ENCODE peak calls at places on chromosomes 13 and 19, in five cellular contexts. Y is body of pancreas; S is heart right ventricle; Z is endodermal cell; M is CD8-positive, alpha-beta memory T cell. T is an unnamed sample. For H3K9me3, the result is how much of the 10 kb centered on the place peaks cover.

GRCh38 chr19:8261881-8262280 is 46.3 kb downstream of the CD320 start:
- DNase-seq in Y (no peak), S (no peak), Z (no peak), M (no peak), T (no peak)

GRCh38 chr13:107251321-107251720 is 683.4 kb upstream of the ARGLU1 start:
- DNase-seq in Y (no peak), S (no peak), Z (no peak), M (no peak), T (no peak)

GRCh38 chr13:106432636-106433035 is 102.8 kb downstream of the EFNB2 start:
- DNase-seq in Y (no peak), S (no peak), Z (no peak), M (no peak), T (no peak)

GRCh38 chr13:80341771-80342271 is 895 bp upstream of the SPRY2 start:
- DNase-seq in Y (peak), S (peak), Z (peak), M (peak), T (peak)

GRCh38 chr13:107993239-107993948 is 221.9 kb downstream of the LIG4 start:
- DNase-seq in Y (no peak), S (no peak), Z (no peak), M (no peak), T (no peak)

GRCh38 chr19:54418030-54418929 is 3.0 kb downstream of the TTYH1 start:
- DNase-seq in Y (no peak), S (no peak), Z (peak), M (no peak), T (no peak)

GRCh38 chr13:101817898-101818297 is 365.4 kb downstream of the ITGBL1 start:
- DNase-seq in Y (no peak), S (no peak), Z (no peak), M (no peak), T (no peak)

GRCh38 chr13:43805071-43805468 is 18.3 kb upstream of the ENOX1 start:
- DNase-seq in Y (no peak), S (no peak), Z (peak), M (no peak), T (no peak)

GRCh38 chr13:46604226-46604968 is 51.4 kb downstream of the LRCH1 start:
- DNase-seq in Y (no peak), S (no peak), Z (no peak), M (no peak), T (no peak)

GRCh38 chr13:97223711-97224461 is 1.8 kb downstream of the MBNL2 start:
- DNase-seq in Y (peak), S (peak), Z (peak), M (no peak), T (peak)

GRCh38 chr13:35763805-35764170 is 287.3 kb upstream of the MAB21L1 start:
- DNase-seq in Y (no peak), S (no peak), Z (no peak), M (no peak), T (no peak)

GRCh38 chr13:110361365-110361911 is 54.4 kb downstream of the COL4A2 start:
- DNase-seq in Y (peak), S (peak), Z (no peak), M (no peak), T (no peak)

GRCh38 chr13:105410602-105411001 is 1124.9 kb downstream of the EFNB2 start:
- DNase-seq in Y (peak), S (peak), Z (peak), M (no peak), T (peak)

GRCh38 chr13:46119883-46120614 is 15.2 kb upstream of the CPB2 start:
- DNase-seq in Y (peak), S (no peak), Z (peak), M (no peak), T (peak)

GRCh38 chr19:9962623-9963290 is 26.4 kb upstream of the OLFM2 start:
- DNase-seq in Y (no peak), S (no peak), Z (peak), M (no peak), T (no peak)

GRCh38 chr19:13610042-13610691 is 103.9 kb upstream of the CACNA1A start:
- DNase-seq in Y (peak), S (no peak), Z (peak), M (no peak), T (no peak)

GRCh38 chr19:39677931-39678889 is 22.5 kb downstream of the LGALS16 start:
- DNase-seq in Y (peak), S (no peak), Z (no peak), M (no peak), T (peak)

GRCh38 chr19:3618144-3618810 is 8.3 kb downstream of the CACTIN start:
- DNase-seq in Y (peak), S (peak), Z (peak), M (peak), T (no peak)

GRCh38 chr19:46495789-46496099 is at the start of gene PNMA8B:
- DNase-seq in Y (peak), S (peak), Z (peak), M (no peak), T (no peak)

GRCh38 chr19:21841081-21841783 is 5.2 kb upstream of the ZNF43 start:
- DNase-seq in Y (no peak), S (no peak), Z (no peak), M (no peak), T (no peak)

GRCh38 chr19:13404236-13404635 is 102.0 kb downstream of the CACNA1A start:
- DNase-seq in Y (peak), S (no peak), Z (no peak), M (no peak), T (no peak)

GRCh38 chr19:48964205-48965032 is 690 bp upstream of the FTL start:
- DNase-seq in Y (peak), S (no peak), Z (no peak), M (no peak), T (no peak)

GRCh38 chr13:50129923-50130685 is 114.9 kb downstream of the KCNRG start:
- DNase-seq in Y (peak), S (peak), Z (peak), M (peak), T (no peak)

GRCh38 chr19:19955208-19955607 is 54.5 kb downstream of the ZNF93 start:
- DNase-seq in Y (no peak), S (no peak), Z (no peak), M (no peak), T (no peak)

GRCh38 chr19:46394398-46394797 is 19.0 kb downstream of the CCDC8 start:
- DNase-seq in Y (no peak), S (no peak), Z (peak), M (no peak), T (no peak)

GRCh38 chr13:112738606-112739005 is 48.8 kb downstream of the ATP11A start:
- DNase-seq in Y (no peak), S (no peak), Z (no peak), M (no peak), T (no peak)

GRCh38 chr13:40471911-40472310 is 194.5 kb downstream of the FOXO1 start:
- DNase-seq in Y (no peak), S (no peak), Z (no peak), M (no peak), T (no peak)

GRCh38 chr13:45068036-45069001 is 52.0 kb upstream of the GTF2F2 start:
- DNase-seq in Y (no peak), S (no peak), Z (no peak), M (no peak), T (no peak)

GRCh38 chr13:64239372-64239771 is 2823.7 kb upstream of the PCDH20 start:
- DNase-seq in Y (no peak), S (no peak), Z (no peak), M (no peak), T (no peak)

GRCh38 chr19:35351441-35352176 is 3.9 kb downstream of the FFAR1 start:
- DNase-seq in Y (no peak), S (no peak), Z (peak), M (no peak), T (no peak)

GRCh38 chr19:33220735-33221134 is 4.9 kb downstream of the SLC7A10 start:
- DNase-seq in Y (no peak), S (no peak), Z (no peak), M (no peak), T (no peak)

GRCh38 chr19:805600-806550 is 8.6 kb downstream of the PTBP1 start:
- DNase-seq in Y (peak), S (no peak), Z (peak), M (no peak), T (no peak)

GRCh38 chr13:29923554-29924481 is 73.4 kb upstream of the UBL3 start:
- DNase-seq in Y (peak), S (peak), Z (peak), M (peak), T (peak)

GRCh38 chr19:44476559-44477408 is 23.5 kb downstream of the ZNF180 start:
- DNase-seq in Y (no peak), S (no peak), Z (no peak), M (peak), T (no peak)

GRCh38 chr13:19305434-19305833 is 123.8 kb upstream of the TUBA3C start:
- DNase-seq in Y (no peak), S (no peak), Z (no peak), M (no peak), T (no peak)
- H3K9me3 ChIP-seq in Y (under half), S (under half), Z (half or more), M (under half), T (under half)

DNA sequence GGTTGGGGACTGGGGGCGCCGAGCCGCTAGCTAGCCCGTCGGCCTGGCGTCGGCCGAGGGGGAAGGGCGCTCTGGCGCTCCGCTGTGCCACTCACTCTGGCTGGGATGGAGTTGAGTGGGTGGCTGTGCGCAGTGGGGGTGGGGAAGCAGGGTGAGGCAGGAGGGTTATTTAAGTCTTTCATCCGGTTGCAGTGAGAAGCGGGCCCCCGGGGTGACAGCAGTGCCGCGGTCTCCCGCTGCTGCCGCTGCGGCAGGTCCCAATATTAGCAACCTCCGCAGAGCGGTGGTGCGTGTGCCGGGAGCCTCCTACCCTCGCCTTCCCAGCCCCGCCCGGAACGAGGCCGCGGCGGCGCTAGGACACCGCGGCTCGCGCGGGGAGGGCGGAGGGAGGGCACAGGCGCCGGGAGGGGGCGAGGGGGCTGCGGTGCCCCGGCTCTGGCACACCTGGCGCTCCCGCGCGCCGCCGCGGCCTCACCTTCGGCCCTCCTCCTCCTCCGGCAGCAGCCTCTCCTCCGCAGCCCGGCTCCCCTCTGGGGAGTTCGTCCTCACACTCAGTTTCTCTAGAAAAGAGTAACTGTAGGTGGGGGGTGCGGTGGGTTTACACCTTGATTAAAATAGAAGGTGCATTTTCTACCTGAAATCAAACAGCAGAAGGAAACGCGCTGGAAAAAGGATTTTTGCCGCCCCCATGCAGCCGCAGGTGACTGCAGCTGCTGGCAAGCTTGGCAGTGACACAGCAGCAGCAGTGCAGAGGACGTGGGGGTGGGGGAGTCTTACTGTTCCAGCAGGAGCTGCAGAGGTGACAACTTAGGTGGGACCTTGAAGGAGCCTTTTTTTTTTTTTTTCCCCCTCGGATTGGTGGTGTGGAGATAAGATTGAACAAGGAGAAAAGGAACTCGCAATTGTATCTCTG is 4.5 kb downstream of the FGF9 start:
- DNase-seq in Y (peak), S (peak), Z (peak), M (peak), T (no peak)
- H3K27ac ChIP-seq in Y (no peak), S (peak), Z (no peak), M (no peak), T (peak)

GRCh38 chr19:30521937-30522336 is 149.8 kb downstream of the ZNF536 start:
- DNase-seq in Y (no peak), S (no peak), Z (no peak), M (no peak), T (no peak)

GRCh38 chr19:30523791-30524190 is 151.6 kb downstream of the ZNF536 start:
- DNase-seq in Y (no peak), S (no peak), Z (peak), M (no peak), T (no peak)

GRCh38 chr19:30528919-30529318 is 156.7 kb downstream of the ZNF536 start:
- DNase-seq in Y (no peak), S (no peak), Z (no peak), M (no peak), T (no peak)

GRCh38 chr19:30522359-30522758 is 150.2 kb downstream of the ZNF536 start:
- DNase-seq in Y (no peak), S (no peak), Z (peak), M (no peak), T (no peak)

DNA sequence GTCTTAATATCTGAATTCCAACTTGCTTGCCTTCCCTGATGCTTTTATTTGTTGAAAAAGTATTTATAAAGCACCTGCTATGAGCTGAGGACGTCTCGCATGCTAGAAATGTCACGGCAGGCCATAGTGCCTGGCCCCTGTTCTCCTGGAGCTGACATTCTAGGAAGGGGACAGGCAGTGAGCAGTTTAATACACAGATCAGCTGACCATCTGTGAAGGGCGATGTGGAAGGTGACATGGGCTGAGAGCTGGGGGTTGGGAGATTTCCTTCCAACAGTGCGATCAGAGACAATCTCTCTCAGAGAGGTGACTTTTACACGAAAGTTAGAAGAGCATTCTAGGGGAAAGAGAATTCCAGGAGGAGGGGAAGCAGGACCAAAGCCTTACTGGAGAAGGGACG is 153.2 kb downstream of the ZNF536 start:
- DNase-seq in Y (no peak), S (no peak), Z (peak), M (no peak), T (no peak)
- H3K9me3 ChIP-seq in Y (under half), S (under half), Z (under half), M (under half), T (under half)

GRCh38 chr13:57629821-57630235 is 1.7 kb upstream of the PCDH17 start:
- DNase-seq in Y (peak), S (peak), Z (peak), M (peak), T (peak)
- H3K27ac ChIP-seq in Y (no peak), S (no peak), Z (no peak), M (no peak), T (no peak)